ENCODE peak calls at places on chromosomes 5 and 9, in seven cellular contexts. Y, A, L, R, Z, W and X are unnamed samples.

GRCh38 chr5:134018154-134018985 is 13.6 kb upstream of the VDAC1 start:
- DNase-seq in Z (peak; percentile 92), R (peak; percentile 91), L (peak; percentile 75), W (no peak), A (no peak), Y (no peak), X (peak; percentile 75)

GRCh38 chr9:677461-678097 is 163.9 kb upstream of the DMRT1 start:
- DNase-seq in R (no peak), L (no peak), W (no peak), Z (no peak), Y (no peak), A (no peak), X (no peak)

GRCh38 chr9:128105538-128106175 is 21.9 kb downstream of the PTGES2 start:
- DNase-seq in Y (no peak), A (no peak), Z (no peak), L (no peak), W (no peak), R (no peak), X (no peak)

GRCh38 chr9:14692536-14692917 is 705 bp downstream of the ZDHHC21 start:
- DNase-seq in Y (no peak), W (no peak), A (no peak), Z (no peak), L (no peak), R (no peak), X (no peak)

GRCh38 chr5:164422400-164422799 is 917.0 kb downstream of the MAT2B start:
- DNase-seq in R (no peak), A (peak; percentile 2), Y (no peak), Z (peak; percentile 13), W (no peak), L (no peak), X (peak; percentile 17)

GRCh38 chr9:120394058-120394669 is 185.8 kb downstream of the CDK5RAP2 start:
- DNase-seq in Z (no peak), L (no peak), W (no peak), A (no peak), R (peak; percentile 90), Y (no peak), X (no peak)

GRCh38 chr9:71685394-71685793 is 82.9 kb downstream of the CEMIP2 start:
- DNase-seq in Z (no peak), W (no peak), A (no peak), Y (no peak), L (no peak), R (peak; percentile 68), X (peak; percentile 31)

GRCh38 chr5:133741818-133742355 is 129.5 kb upstream of the FSTL4 start:
- DNase-seq in A (no peak), R (no peak), Z (no peak), Y (no peak), W (no peak), L (no peak), X (no peak)

GRCh38 chr9:19969721-19970120 is 180.9 kb upstream of the SLC24A2 start:
- DNase-seq in Y (no peak), A (no peak), R (no peak), L (no peak), W (no peak), Z (no peak), X (no peak)

GRCh38 chr5:111929892-111930291 is 172.9 kb upstream of the NREP start:
- DNase-seq in Z (peak; percentile 15), L (peak; percentile 13), W (no peak), R (peak; percentile 83), A (no peak), Y (no peak), X (no peak)

GRCh38 chr5:74241751-74242140 is 398.8 kb downstream of the ENC1 start:
- DNase-seq in A (no peak), Z (no peak), W (no peak), Y (no peak), R (peak; percentile 94), L (no peak), X (peak; percentile 84)

GRCh38 chr5:134561871-134562296 is 36.4 kb downstream of the JADE2 start:
- DNase-seq in R (peak; percentile 33), W (no peak), L (no peak), Z (peak; percentile 53), Y (no peak), A (peak; percentile 41), X (peak; percentile 58)

GRCh38 chr5:179617930-179618329 is 5.5 kb downstream of the HNRNPH1 start:
- DNase-seq in R (no peak), Y (no peak), Z (no peak), L (no peak), A (no peak), W (no peak), X (no peak)

GRCh38 chr9:6902423-6902822 is 144.7 kb downstream of the KDM4C start:
- DNase-seq in Y (no peak), L (no peak), Z (no peak), W (no peak), R (peak; percentile 81), A (no peak), X (peak; percentile 13)

GRCh38 chr9:98594551-98595160 is 114.1 kb downstream of the GABBR2 start:
- DNase-seq in W (no peak), L (no peak), Y (no peak), R (no peak), Z (no peak), A (no peak), X (no peak)

GRCh38 chr5:124746252-124746915 is at the start of gene ZNF608:
- DNase-seq in R (peak; percentile 50), A (no peak), Y (peak; percentile 32), Z (peak; percentile 35), W (no peak), L (peak; percentile 46), X (no peak)

GRCh38 chr5:92909545-92909962 is 671.5 kb downstream of the NR2F1-AS1 start:
- DNase-seq in Z (peak; percentile 17), L (no peak), R (peak; percentile 29), W (no peak), Y (no peak), A (peak; percentile 65), X (peak; percentile 28)
- TF ChIP-seq CTCF in Z (peak; percentile 45), L (no peak), R (peak; percentile 83), W (peak; percentile 54), Y (peak; percentile 18), A (peak; percentile 74), X (peak; percentile 75)

GRCh38 chr5:62354028-62354874 is 48.2 kb downstream of the KIF2A start:
- DNase-seq in W (peak; percentile 39), R (peak; percentile 74), L (peak; percentile 68), A (no peak), Y (no peak), Z (peak; percentile 69), X (peak; percentile 45)
- TF ChIP-seq CTCF in W (peak; percentile 49), R (peak; percentile 68), L (peak; percentile 67), A (peak; percentile 80), Y (peak; percentile 51), Z (peak; percentile 74), X (no peak)

DNA sequence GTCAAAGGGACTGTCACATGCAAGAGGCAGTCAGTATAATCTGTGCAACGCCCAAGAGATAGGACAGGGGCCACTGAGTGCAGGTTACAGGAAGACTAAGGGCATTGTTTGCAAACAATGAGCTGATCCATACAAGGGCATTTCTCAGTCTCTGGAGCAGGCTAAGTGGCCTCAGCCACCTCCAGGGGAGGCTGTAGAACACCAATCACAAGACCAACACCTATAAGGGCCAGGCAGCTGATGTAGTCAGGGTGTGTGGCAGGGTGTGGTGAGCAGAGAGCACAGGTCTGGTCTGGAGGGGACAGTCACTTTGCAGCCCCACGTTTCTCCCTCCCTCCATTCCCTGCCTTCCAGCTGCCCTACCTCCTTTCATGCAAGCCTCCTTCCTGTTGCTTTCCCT is 83.2 kb upstream of the ADRA1B start:
- DNase-seq in Y (no peak), R (no peak), W (no peak), L (no peak), Z (peak; percentile 37), A (no peak), X (peak; percentile 37)
- TF ChIP-seq CTCF in Y (no peak), R (no peak), W (no peak), L (no peak), Z (no peak), A (no peak), X (no peak)

DNA sequence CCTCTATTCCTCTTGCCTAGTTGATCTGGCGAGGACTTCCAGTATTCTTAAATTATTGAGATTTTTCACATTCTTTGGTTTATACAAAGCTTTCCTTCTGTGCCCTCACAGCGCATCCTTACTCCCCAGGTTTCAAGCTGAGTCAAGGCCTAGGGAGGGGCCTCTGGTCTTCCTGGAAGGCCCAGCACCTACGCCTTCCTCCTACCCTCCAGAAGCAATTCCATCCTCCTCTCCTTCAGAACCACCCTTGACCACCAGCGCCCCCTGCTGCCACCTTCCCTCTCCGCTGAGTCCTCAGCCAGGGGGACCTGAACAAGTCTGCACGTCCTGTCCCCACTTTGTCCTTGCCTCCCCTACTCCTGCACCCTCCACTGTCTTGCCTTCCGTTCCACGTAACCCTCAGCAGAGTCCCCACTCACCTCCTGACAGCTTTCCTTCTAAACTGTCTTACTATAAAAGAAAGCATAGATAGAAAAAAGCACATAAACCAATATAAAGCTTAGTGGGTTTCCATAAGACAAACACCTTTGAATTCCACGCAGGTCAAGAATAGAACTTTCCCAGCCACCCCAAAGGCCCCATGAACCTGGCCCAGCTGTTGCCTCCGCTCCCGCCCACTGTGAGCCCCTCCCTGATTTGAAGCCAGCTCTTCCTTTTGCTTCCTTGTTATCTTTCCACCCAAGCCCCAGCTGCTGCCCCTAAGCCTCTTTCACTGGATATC is 63.0 kb upstream of the CTSL start:
- DNase-seq in Y (peak; percentile 73), Z (peak; percentile 83), L (peak; percentile 74), W (peak; percentile 64), R (peak; percentile 69), A (peak; percentile 86), X (peak; percentile 87)
- TF ChIP-seq CTCF in Y (peak; percentile 68), Z (peak; percentile 82), L (peak; percentile 97), W (peak; percentile 75), R (peak; percentile 74), A (peak; percentile 71), X (peak; percentile 64)

GRCh38 chr5:118518720-118519119 is 469.6 kb downstream of the DTWD2 start:
- DNase-seq in Y (no peak), L (no peak), W (no peak), Z (no peak), R (no peak), A (no peak), X (no peak)
- TF ChIP-seq CTCF in Y (no peak), L (no peak), W (no peak), Z (no peak), R (no peak), A (no peak), X (no peak)